ENCODE peak calls at places on chromosomes 4 and X, in six cellular contexts. I, M, V, Z, A and B are unnamed samples. For H3K4me1, the result is how much of the 10 kb centered on the place peaks cover.

GRCh38 chrX:146243071-146243470 is 425.4 kb downstream of the SLITRK2 start:
- DNase-seq in I (no peak), M (no peak), V (no peak), Z (no peak), A (no peak), B (no peak)

GRCh38 chrX:38327775-38328081 is 419 bp upstream of the RPGR start:
- DNase-seq in I (no peak), M (no peak), V (no peak), Z (no peak), A (no peak), B (no peak)

GRCh38 chr4:55397024-55397520 is 1.3 kb downstream of the TMEM165 start:
- DNase-seq in I (no peak), M (peak), V (no peak), Z (peak), A (no peak), B (peak)

GRCh38 chr4:143335979-143336827 is 473 bp upstream of the GAB1 start:
- DNase-seq in I (peak), M (peak), V (no peak), Z (peak), A (peak), B (peak)

GRCh38 chr4:20532871-20533870 is 167.1 kb upstream of the PACRGL start:
- DNase-seq in I (peak), M (peak), V (no peak), Z (no peak), A (no peak), B (no peak)

GRCh38 chr4:169334335-169334734 is 63.6 kb upstream of the SH3RF1 start:
- DNase-seq in I (no peak), M (no peak), V (no peak), Z (no peak), A (no peak), B (no peak)

GRCh38 chr4:6250235-6250983 is 19.2 kb upstream of the WFS1 start:
- DNase-seq in I (peak), M (peak), V (peak), Z (peak), A (peak), B (peak)

GRCh38 chrX:21974011-21974385 is 33.5 kb downstream of the SMS start:
- DNase-seq in I (no peak), M (peak), V (peak), Z (no peak), A (no peak), B (no peak)

GRCh38 chrX:119870626-119871131 is 854 bp downstream of the RNF113A start:
- DNase-seq in I (peak), M (peak), V (no peak), Z (peak), A (peak), B (no peak)

GRCh38 chr4:139816856-139817255 is 151.2 kb downstream of the MGST2 start:
- DNase-seq in I (no peak), M (no peak), V (no peak), Z (no peak), A (no peak), B (no peak)

GRCh38 chr4:25313194-25313895 is 771 bp downstream of the ZCCHC4 start:
- DNase-seq in I (no peak), M (no peak), V (no peak), Z (no peak), A (peak), B (peak)

GRCh38 chr4:100582146-100582545 is 64.3 kb upstream of the EMCN start:
- DNase-seq in I (no peak), M (no peak), V (no peak), Z (no peak), A (no peak), B (no peak)

GRCh38 chrX:153717445-153717844 is 6.7 kb downstream of the BCAP31 start:
- DNase-seq in I (no peak), M (no peak), V (no peak), Z (no peak), A (no peak), B (no peak)

GRCh38 chr4:70629469-70630090 is 1.0 kb downstream of the ENAM start:
- DNase-seq in I (no peak), M (no peak), V (no peak), Z (no peak), A (no peak), B (no peak)

GRCh38 chrX:6203462-6204215 is 25.0 kb downstream of the NLGN4X start:
- DNase-seq in I (no peak), M (no peak), V (no peak), Z (no peak), A (no peak), B (peak)

GRCh38 chr4:6272863-6273660 is 3.4 kb downstream of the WFS1 start:
- DNase-seq in I (peak), M (peak), V (no peak), Z (no peak), A (no peak), B (no peak)

GRCh38 chr4:19381068-19381467 is 870.6 kb upstream of the SLIT2 start:
- DNase-seq in I (peak), M (peak), V (no peak), Z (no peak), A (no peak), B (no peak)

GRCh38 chr4:159197885-159198269 is 95.0 kb downstream of the RAPGEF2 start:
- DNase-seq in I (no peak), M (no peak), V (no peak), Z (no peak), A (no peak), B (no peak)

GRCh38 chr4:139794158-139794954 is 128.7 kb downstream of the MGST2 start:
- DNase-seq in I (peak), M (no peak), V (no peak), Z (no peak), A (no peak), B (no peak)

GRCh38 chrX:15299945-15300851 is 15.2 kb downstream of the ASB11 start:
- DNase-seq in I (peak), M (no peak), V (no peak), Z (peak), A (peak), B (no peak)

GRCh38 chr4:168740686-168741085 is 243.8 kb downstream of the PALLD start:
- DNase-seq in I (no peak), M (no peak), V (no peak), Z (no peak), A (no peak), B (no peak)

GRCh38 chr4:140118931-140119640 is 34.9 kb downstream of the MAML3 start:
- DNase-seq in I (no peak), M (no peak), V (no peak), Z (no peak), A (no peak), B (no peak)

GRCh38 chr4:82823062-82823461 is 24.5 kb upstream of the SCD5 start:
- DNase-seq in I (no peak), M (no peak), V (no peak), Z (no peak), A (no peak), B (no peak)

GRCh38 chr4:150771374-150771773 is 189.4 kb downstream of the MAB21L2 start:
- DNase-seq in I (no peak), M (no peak), V (no peak), Z (peak), A (no peak), B (no peak)

GRCh38 chrX:140712413-140713173 is 3.0 kb downstream of the LINC00632 start:
- DNase-seq in I (peak), M (no peak), V (no peak), Z (no peak), A (peak), B (no peak)

GRCh38 chr4:112083587-112084347 is 61.5 kb upstream of the FAM241A start:
- DNase-seq in I (no peak), M (peak), V (no peak), Z (no peak), A (no peak), B (no peak)

GRCh38 chrX:96407043-96407442 is 277.6 kb upstream of the DIAPH2 start:
- DNase-seq in I (peak), M (no peak), V (no peak), Z (no peak), A (peak), B (no peak)

GRCh38 chr4:84497835-84498202 is 1.3 kb downstream of the NKX6-1 start:
- DNase-seq in I (no peak), M (no peak), V (no peak), Z (no peak), A (no peak), B (no peak)
- TF ChIP-seq EZH2 in I (no peak), M (no peak), V (no peak), Z (no peak), A (peak), B (no peak)

GRCh38 chr4:188032170-188032569 is 36.6 kb downstream of the ZFP42 start:
- DNase-seq in I (no peak), M (no peak), V (no peak), Z (no peak), A (peak), B (no peak)

GRCh38 chr4:188032583-188032982 is 37.0 kb downstream of the ZFP42 start:
- DNase-seq in I (no peak), M (no peak), V (no peak), Z (no peak), A (peak), B (no peak)

GRCh38 chr4:188030401-188030800 is 34.8 kb downstream of the ZFP42 start:
- DNase-seq in I (no peak), M (no peak), V (no peak), Z (no peak), A (no peak), B (no peak)

GRCh38 chr4:188029114-188029513 is 33.5 kb downstream of the ZFP42 start:
- DNase-seq in I (no peak), M (no peak), V (no peak), Z (no peak), A (no peak), B (no peak)

DNA sequence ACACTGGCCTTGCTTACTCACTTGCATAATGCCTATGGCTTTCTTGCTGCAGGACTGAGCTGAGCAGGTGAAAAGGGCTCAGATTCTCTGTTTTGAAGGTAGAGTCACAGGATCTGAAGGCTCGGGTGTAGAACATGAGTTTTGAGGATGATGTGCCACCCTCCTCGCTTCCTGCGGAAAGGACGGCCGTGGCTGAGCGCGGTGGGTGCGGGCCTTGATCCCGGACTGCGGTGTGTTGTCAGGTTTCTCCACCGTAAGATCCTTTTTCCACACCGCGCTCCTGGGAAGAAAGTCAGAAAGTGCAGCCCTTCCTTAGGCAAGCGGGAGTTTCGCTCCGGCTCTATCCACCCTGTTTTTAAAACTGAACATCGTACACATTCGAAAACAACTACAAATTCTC is 36.2 kb downstream of the ZFP42 start:
- DNase-seq in I (no peak), M (no peak), V (no peak), Z (no peak), A (no peak), B (no peak)
- H3K4me3 ChIP-seq in I (no peak), M (no peak), V (no peak), Z (no peak), A (peak), B (no peak)

GRCh38 chr4:161952382-161952781 is 211.4 kb downstream of the FSTL5 start:
- DNase-seq in I (no peak), M (no peak), V (no peak), Z (no peak), A (no peak), B (no peak)

GRCh38 chr4:161948026-161948770 is 215.6 kb downstream of the FSTL5 start:
- DNase-seq in I (no peak), M (no peak), V (no peak), Z (no peak), A (no peak), B (no peak)

DNA sequence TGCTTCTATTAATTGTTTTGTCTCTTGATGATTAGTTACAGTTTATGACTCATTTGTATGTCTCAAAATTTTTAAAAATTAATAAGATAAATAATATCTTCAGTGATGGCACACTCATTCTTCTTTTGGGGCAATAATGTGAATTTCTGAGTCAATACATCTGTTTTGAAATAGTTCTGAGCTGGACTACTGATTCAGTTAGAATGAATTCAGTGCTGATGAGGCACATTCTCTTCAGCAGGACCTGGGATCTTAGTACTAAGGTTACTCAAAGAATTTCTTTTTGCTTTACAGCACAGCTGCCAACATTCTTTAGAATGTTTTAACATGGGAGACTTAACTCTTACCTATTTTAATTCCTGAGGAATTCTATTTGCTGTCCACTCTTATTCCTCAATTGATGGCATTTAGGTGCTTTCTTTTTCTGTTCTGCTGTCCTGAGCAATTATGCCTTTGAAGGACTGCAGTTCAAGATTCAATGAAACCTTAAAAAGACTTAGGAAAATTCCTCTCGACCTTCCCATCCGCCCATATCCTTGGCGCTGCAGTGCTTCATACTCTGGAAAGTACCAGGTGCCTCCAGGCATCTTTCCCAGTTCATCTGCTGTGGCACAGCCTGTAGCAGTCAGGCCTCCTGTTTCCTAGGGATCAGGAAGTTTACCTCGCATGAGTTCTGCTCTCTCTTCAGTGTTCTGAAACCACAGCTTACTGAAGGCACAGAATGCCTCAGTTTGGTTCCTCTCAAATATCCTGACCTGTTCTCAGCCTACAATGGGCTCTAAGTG is 213.7 kb downstream of the FSTL5 start:
- DNase-seq in I (no peak), M (peak), V (no peak), Z (no peak), A (no peak), B (no peak)
- H3K4me1 ChIP-seq in I (under half), M (under half), V (under half), Z (under half), A (under half), B (under half)

GRCh38 chr4:153259679-153260078 is 55.4 kb downstream of the TRIM2 start:
- DNase-seq in I (no peak), M (no peak), V (no peak), Z (no peak), A (no peak), B (no peak)
- TF ChIP-seq EZH2 in I (no peak), M (no peak), V (no peak), Z (no peak), A (no peak), B (no peak)

GRCh38 chr4:48347282-48347921 is 6.1 kb downstream of the SLAIN2 start:
- DNase-seq in I (no peak), M (no peak), V (no peak), Z (no peak), A (no peak), B (no peak)

GRCh38 chr4:48343035-48343434 is 1.7 kb downstream of the SLAIN2 start:
- DNase-seq in I (peak), M (no peak), V (no peak), Z (no peak), A (peak), B (no peak)

GRCh38 chr4:48343531-48343930 is 2.2 kb downstream of the SLAIN2 start:
- DNase-seq in I (peak), M (no peak), V (no peak), Z (peak), A (no peak), B (no peak)

GRCh38 chr4:48346594-48346993 is 5.3 kb downstream of the SLAIN2 start:
- DNase-seq in I (peak), M (peak), V (no peak), Z (no peak), A (no peak), B (no peak)

DNA sequence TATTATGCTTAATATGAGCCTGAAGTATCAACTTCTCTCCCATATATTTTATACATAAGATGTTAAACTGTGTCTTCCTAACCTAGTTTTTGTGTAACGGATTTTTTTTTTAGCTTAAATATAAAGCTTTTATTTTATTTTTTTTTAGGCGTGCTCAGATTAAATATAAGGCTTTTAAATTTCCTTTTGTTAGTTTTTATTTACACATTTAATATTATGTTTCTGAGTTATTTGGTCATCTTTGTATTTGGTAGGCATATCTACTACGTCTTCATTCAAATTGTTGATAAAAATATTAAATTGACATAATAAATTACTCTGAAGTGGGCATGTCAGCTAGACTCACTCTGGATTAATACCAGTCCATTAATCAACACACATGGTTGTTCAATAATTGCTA is 4.2 kb downstream of the SLAIN2 start:
- DNase-seq in I (no peak), M (no peak), V (no peak), Z (no peak), A (no peak), B (no peak)
- H3K4me3 ChIP-seq in I (no peak), M (no peak), V (no peak), Z (no peak), A (peak), B (no peak)

GRCh38 chrX:131734621-131735020 is 190.7 kb downstream of the OR13H1 start:
- DNase-seq in I (no peak), M (peak), V (peak), Z (no peak), A (no peak), B (peak)

GRCh38 chrX:131741103-131741581 is 197.3 kb downstream of the OR13H1 start:
- DNase-seq in I (no peak), M (peak), V (peak), Z (no peak), A (no peak), B (peak)

GRCh38 chrX:131735127-131735526 is 191.3 kb downstream of the OR13H1 start:
- DNase-seq in I (no peak), M (peak), V (no peak), Z (no peak), A (no peak), B (peak)

DNA sequence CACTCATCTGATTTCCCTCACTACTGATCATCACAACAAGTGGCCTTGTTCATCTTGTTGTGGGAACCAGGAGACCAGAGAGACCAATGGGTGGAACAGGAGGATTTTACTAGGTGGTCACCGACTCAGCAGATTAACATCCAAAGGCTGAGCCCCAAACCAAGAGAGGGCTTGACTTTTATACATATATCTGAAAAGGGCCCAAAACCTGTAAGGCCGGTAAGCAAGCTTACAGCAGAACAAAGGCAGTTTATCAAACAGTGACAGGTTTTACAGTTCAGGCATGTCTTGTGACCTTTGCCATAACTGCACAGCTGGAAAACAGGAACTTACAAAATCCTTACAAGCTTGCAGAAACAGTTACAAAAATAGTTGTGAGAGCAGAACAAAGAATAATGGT is 195.9 kb downstream of the OR13H1 start:
- DNase-seq in I (no peak), M (peak), V (no peak), Z (peak), A (no peak), B (no peak)
- H3K4me1 ChIP-seq in I (under half), M (under half), V (under half), Z (under half), A (under half), B (under half)